ENCODE peak calls at places on chromosomes 4 and X, in four cellular contexts. K, Q, V and H are unnamed samples.

GRCh38 chr4:2365054-2365912 is 53.2 kb downstream of the ZFYVE28 start:
- DNase-seq in K (no peak), Q (peak; percentile 10), V (no peak), H (no peak)

GRCh38 chr4:26568446-26568994 is 15.4 kb upstream of the TBC1D19 start:
- DNase-seq in K (no peak), Q (no peak), V (peak; percentile 77), H (peak; percentile 68)

GRCh38 chr4:152784490-152785195 is 4.9 kb downstream of the ARFIP1 start:
- DNase-seq in K (no peak), Q (no peak), V (peak; percentile 64), H (no peak)

GRCh38 chrX:46036508-46036907 is 508.7 kb downstream of the ZNF674 start:
- DNase-seq in K (no peak), Q (no peak), V (peak; percentile 2), H (no peak)

GRCh38 chrX:31199051-31199769 is 127.4 kb upstream of the FTHL17 start:
- DNase-seq in K (no peak), Q (no peak), V (peak; percentile 10), H (no peak)

GRCh38 chr4:118745357-118745756 is 60.2 kb downstream of the METTL14 start:
- DNase-seq in K (no peak), Q (no peak), V (no peak), H (no peak)

GRCh38 chr4:173008436-173008835 is 160.2 kb upstream of the GALNT7 start:
- DNase-seq in K (no peak), Q (no peak), V (no peak), H (no peak)

GRCh38 chrX:41588271-41588670 is 100.5 kb upstream of the GPR34 start:
- DNase-seq in K (no peak), Q (no peak), V (no peak), H (no peak)

GRCh38 chr4:56118845-56119244 is 170.1 kb downstream of the CEP135 start:
- DNase-seq in K (no peak), Q (no peak), V (no peak), H (no peak)

GRCh38 chrX:37722595-37722994 is 37.0 kb downstream of the XK start:
- DNase-seq in K (no peak), Q (no peak), V (no peak), H (no peak)

GRCh38 chr4:79446145-79446544 is 38.1 kb upstream of the GK2 start:
- DNase-seq in K (no peak), Q (no peak), V (no peak), H (no peak)

GRCh38 chrX:133359466-133359865 is 55.8 kb downstream of the GPC4 start:
- DNase-seq in K (no peak), Q (no peak), V (no peak), H (no peak)

GRCh38 chr4:113760852-113761681 is 471 bp downstream of the CAMK2D start:
- DNase-seq in K (peak; percentile 84), Q (peak; percentile 60), V (peak; percentile 72), H (no peak)

GRCh38 chr4:20393486-20394100 is 141.9 kb downstream of the SLIT2 start:
- DNase-seq in K (no peak), Q (no peak), V (no peak), H (no peak)

GRCh38 chrX:126557151-126557550 is 4.5 kb upstream of the DCAF12L1 start:
- DNase-seq in K (no peak), Q (no peak), V (no peak), H (no peak)

GRCh38 chrX:79161655-79162054 is 17.2 kb downstream of the GPR174 start:
- DNase-seq in K (no peak), Q (peak; percentile 50), V (no peak), H (no peak)

GRCh38 chr4:3071811-3072210 is 2.5 kb downstream of the HTT-AS start:
- DNase-seq in K (no peak), Q (no peak), V (no peak), H (no peak)

GRCh38 chr4:76781698-76782595 is 116.0 kb downstream of the SOWAHB start:
- DNase-seq in K (no peak), Q (no peak), V (peak; percentile 90), H (peak; percentile 92)

GRCh38 chrX:1468250-1468772 is 15.6 kb upstream of the ASMTL start:
- DNase-seq in K (no peak), Q (peak; percentile 88), V (peak; percentile 51), H (peak; percentile 23)

GRCh38 chr4:38894340-38894982 is 26.9 kb downstream of the FAM114A1 start:
- DNase-seq in K (no peak), Q (no peak), V (no peak), H (no peak)

GRCh38 chr4:187019896-187020295 is 296.2 kb upstream of the FAT1 start:
- DNase-seq in K (no peak), Q (no peak), V (no peak), H (no peak)

GRCh38 chr4:3442959-3443749 is 1.4 kb downstream of the HGFAC start:
- DNase-seq in K (no peak), Q (peak; percentile 70), V (peak; percentile 77), H (no peak)

GRCh38 chrX:24333371-24333770 is 19.5 kb upstream of the SUPT20HL2 start:
- DNase-seq in K (no peak), Q (no peak), V (no peak), H (no peak)

GRCh38 chrX:69309074-69309792 is 144.0 kb upstream of the PJA1 start:
- DNase-seq in K (no peak), Q (no peak), V (no peak), H (no peak)

GRCh38 chr4:1293981-1294380 is 4.3 kb downstream of the MAEA start:
- DNase-seq in K (no peak), Q (no peak), V (no peak), H (no peak)

GRCh38 chr4:95929448-95930064 is 89.7 kb downstream of the PDHA2 start:
- DNase-seq in K (no peak), Q (no peak), V (no peak), H (no peak)

GRCh38 chr4:26331380-26331945 is 10.6 kb downstream of the RBPJ start:
- DNase-seq in K (no peak), Q (no peak), V (no peak), H (no peak)

GRCh38 chr4:85127653-85128052 is 161.2 kb upstream of the WDFY3 start:
- DNase-seq in K (no peak), Q (no peak), V (peak; percentile 49), H (no peak)

GRCh38 chr4:187209921-187210613 is 486.4 kb upstream of the FAT1 start:
- DNase-seq in K (no peak), Q (no peak), V (peak; percentile 85), H (peak; percentile 11)

GRCh38 chr4:87052615-87053014 is 117.8 kb downstream of the AFF1 start:
- DNase-seq in K (no peak), Q (no peak), V (no peak), H (no peak)

GRCh38 chr4:153541426-153542096 is 75.4 kb downstream of the TMEM131L start:
- DNase-seq in K (no peak), Q (peak; percentile 44), V (peak; percentile 96), H (peak; percentile 67)

GRCh38 chrX:70281951-70282350 is at the start of gene RAB41:
- DNase-seq in K (no peak), Q (no peak), V (no peak), H (no peak)

GRCh38 chr4:113882668-113883067 is 96.8 kb downstream of the ARSJ start:
- DNase-seq in K (no peak), Q (no peak), V (no peak), H (peak; percentile 20)

GRCh38 chrX:72576161-72576896 is 3.7 kb upstream of the HDAC8 start:
- DNase-seq in K (no peak), Q (no peak), V (no peak), H (peak; percentile 3)

GRCh38 chr4:2257361-2258001 is 4.4 kb downstream of the MXD4 start:
- DNase-seq in K (peak; percentile 20), Q (no peak), V (no peak), H (no peak)

GRCh38 chr4:70158576-70158975 is 4.5 kb downstream of the PRR27 start:
- DNase-seq in K (no peak), Q (no peak), V (no peak), H (no peak)

GRCh38 chr4:155392486-155393184 is 15.9 kb upstream of the MAP9 start:
- DNase-seq in K (no peak), Q (no peak), V (peak; percentile 72), H (no peak)

GRCh38 chr4:177401658-177402273 is 40.5 kb downstream of the AGA start:
- DNase-seq in K (no peak), Q (no peak), V (no peak), H (no peak)

GRCh38 chr4:42519803-42520417 is 122.6 kb downstream of the SHISA3 start:
- DNase-seq in K (no peak), Q (peak; percentile 46), V (peak; percentile 58), H (peak; percentile 5)

GRCh38 chr4:55906999-55907398 is 41.7 kb upstream of the CEP135 start:
- DNase-seq in K (no peak), Q (no peak), V (no peak), H (no peak)